ENCODE peak calls at places on chromosome X, in nine cellular contexts. One of them, this sample, is unnamed.

GRCh38 chrX:49178537-49178936 is 6.8 kb downstream of the PLP2 start:
- DNase-seq in CD4-positive, alpha-beta T cell: no peak
- DNase-seq in NCI-H82: no peak
- DNase-seq in amygdala: no peak
- DNase-seq in dermis blood vessel endothelial cell: no peak
- DNase-seq in H7: no peak
- DNase-seq in AG08396: no peak
- DNase-seq in naive B cell: no peak
- DNase-seq in PC-3: no peak
- DNase-seq in this sample: no peak

GRCh38 chrX:54640721-54641120 is 110.7 kb downstream of the GNL3L start:
- DNase-seq in CD4-positive, alpha-beta T cell: no peak
- DNase-seq in NCI-H82: peak
- DNase-seq in amygdala: no peak
- DNase-seq in dermis blood vessel endothelial cell: no peak
- DNase-seq in H7: no peak
- DNase-seq in AG08396: no peak
- DNase-seq in naive B cell: no peak
- DNase-seq in PC-3: peak
- DNase-seq in this sample: no peak

GRCh38 chrX:9153299-9153698 is 119.4 kb upstream of the FAM9B start:
- DNase-seq in CD4-positive, alpha-beta T cell: no peak
- DNase-seq in NCI-H82: no peak
- DNase-seq in amygdala: no peak
- DNase-seq in dermis blood vessel endothelial cell: peak
- DNase-seq in H7: no peak
- DNase-seq in AG08396: no peak
- DNase-seq in naive B cell: no peak
- DNase-seq in PC-3: peak
- DNase-seq in this sample: no peak

GRCh38 chrX:116204947-116205346 is 34.4 kb downstream of the AGTR2 start:
- DNase-seq in CD4-positive, alpha-beta T cell: no peak
- DNase-seq in NCI-H82: peak
- DNase-seq in amygdala: no peak
- DNase-seq in dermis blood vessel endothelial cell: peak
- DNase-seq in H7: peak
- DNase-seq in AG08396: peak
- DNase-seq in naive B cell: no peak
- DNase-seq in PC-3: peak
- DNase-seq in this sample: no peak

GRCh38 chrX:76109654-76110053 is 63.2 kb upstream of the PBDC1 start:
- DNase-seq in CD4-positive, alpha-beta T cell: no peak
- DNase-seq in NCI-H82: no peak
- DNase-seq in amygdala: no peak
- DNase-seq in dermis blood vessel endothelial cell: no peak
- DNase-seq in H7: peak
- DNase-seq in AG08396: no peak
- DNase-seq in naive B cell: no peak
- DNase-seq in PC-3: no peak
- DNase-seq in this sample: no peak

GRCh38 chrX:69313622-69314290 is 148.5 kb upstream of the PJA1 start:
- DNase-seq in CD4-positive, alpha-beta T cell: no peak
- DNase-seq in NCI-H82: no peak
- DNase-seq in amygdala: no peak
- DNase-seq in dermis blood vessel endothelial cell: no peak
- DNase-seq in H7: peak
- DNase-seq in AG08396: no peak
- DNase-seq in naive B cell: no peak
- DNase-seq in PC-3: no peak
- DNase-seq in this sample: no peak

GRCh38 chrX:54049801-54050200 is 5.5 kb upstream of the PHF8 start:
- DNase-seq in CD4-positive, alpha-beta T cell: no peak
- DNase-seq in NCI-H82: no peak
- DNase-seq in amygdala: no peak
- DNase-seq in dermis blood vessel endothelial cell: no peak
- DNase-seq in H7: no peak
- DNase-seq in AG08396: no peak
- DNase-seq in naive B cell: no peak
- DNase-seq in PC-3: no peak
- DNase-seq in this sample: no peak

GRCh38 chrX:16778993-16779392 is 7.3 kb upstream of the TXLNG start:
- DNase-seq in CD4-positive, alpha-beta T cell: no peak
- DNase-seq in NCI-H82: no peak
- DNase-seq in amygdala: no peak
- DNase-seq in dermis blood vessel endothelial cell: no peak
- DNase-seq in H7: no peak
- DNase-seq in AG08396: no peak
- DNase-seq in naive B cell: no peak
- DNase-seq in PC-3: no peak
- DNase-seq in this sample: no peak

GRCh38 chrX:133068461-133068860 is 28.4 kb downstream of the USP26 start:
- DNase-seq in CD4-positive, alpha-beta T cell: no peak
- DNase-seq in NCI-H82: no peak
- DNase-seq in amygdala: no peak
- DNase-seq in dermis blood vessel endothelial cell: no peak
- DNase-seq in H7: no peak
- DNase-seq in AG08396: no peak
- DNase-seq in naive B cell: no peak
- DNase-seq in PC-3: no peak
- DNase-seq in this sample: no peak

GRCh38 chrX:110397904-110398303 is 39.3 kb downstream of the RTL9 start:
- DNase-seq in CD4-positive, alpha-beta T cell: no peak
- DNase-seq in NCI-H82: no peak
- DNase-seq in amygdala: no peak
- DNase-seq in dermis blood vessel endothelial cell: no peak
- DNase-seq in H7: no peak
- DNase-seq in AG08396: no peak
- DNase-seq in naive B cell: no peak
- DNase-seq in PC-3: no peak
- DNase-seq in this sample: no peak

GRCh38 chrX:13996650-13997049 is 33.0 kb downstream of the GEMIN8 start:
- DNase-seq in CD4-positive, alpha-beta T cell: no peak
- DNase-seq in NCI-H82: no peak
- DNase-seq in amygdala: peak
- DNase-seq in dermis blood vessel endothelial cell: no peak
- DNase-seq in H7: no peak
- DNase-seq in AG08396: no peak
- DNase-seq in naive B cell: no peak
- DNase-seq in PC-3: no peak
- DNase-seq in this sample: no peak

GRCh38 chrX:130114141-130114561 is 3.9 kb upstream of the ELF4 start:
- DNase-seq in CD4-positive, alpha-beta T cell: no peak
- DNase-seq in NCI-H82: no peak
- DNase-seq in amygdala: no peak
- DNase-seq in dermis blood vessel endothelial cell: no peak
- DNase-seq in H7: peak
- DNase-seq in AG08396: peak
- DNase-seq in naive B cell: no peak
- DNase-seq in PC-3: peak
- DNase-seq in this sample: no peak

GRCh38 chrX:70664726-70665125 is 220.1 kb downstream of the DLG3 start:
- DNase-seq in CD4-positive, alpha-beta T cell: no peak
- DNase-seq in NCI-H82: peak
- DNase-seq in amygdala: no peak
- DNase-seq in dermis blood vessel endothelial cell: peak
- DNase-seq in H7: peak
- DNase-seq in AG08396: peak
- DNase-seq in naive B cell: no peak
- DNase-seq in PC-3: peak
- DNase-seq in this sample: peak

GRCh38 chrX:14673764-14674163 is 144.4 kb downstream of the GLRA2 start:
- DNase-seq in CD4-positive, alpha-beta T cell: no peak
- DNase-seq in NCI-H82: peak
- DNase-seq in amygdala: no peak
- DNase-seq in dermis blood vessel endothelial cell: peak
- DNase-seq in H7: no peak
- DNase-seq in AG08396: peak
- DNase-seq in naive B cell: peak
- DNase-seq in PC-3: peak
- DNase-seq in this sample: peak

GRCh38 chrX:17022205-17022604 is 75.7 kb downstream of the REPS2 start:
- DNase-seq in CD4-positive, alpha-beta T cell: no peak
- DNase-seq in NCI-H82: peak
- DNase-seq in amygdala: no peak
- DNase-seq in dermis blood vessel endothelial cell: peak
- DNase-seq in H7: no peak
- DNase-seq in AG08396: no peak
- DNase-seq in naive B cell: no peak
- DNase-seq in PC-3: no peak
- DNase-seq in this sample: no peak

GRCh38 chrX:133544105-133544504 is 128.8 kb upstream of the GPC4 start:
- DNase-seq in CD4-positive, alpha-beta T cell: no peak
- DNase-seq in NCI-H82: no peak
- DNase-seq in amygdala: no peak
- DNase-seq in dermis blood vessel endothelial cell: no peak
- DNase-seq in H7: no peak
- DNase-seq in AG08396: no peak
- DNase-seq in naive B cell: no peak
- DNase-seq in PC-3: peak
- DNase-seq in this sample: no peak

GRCh38 chrX:106802388-106803275 is at the start of gene TBC1D8B:
- DNase-seq in CD4-positive, alpha-beta T cell: no peak
- DNase-seq in NCI-H82: peak
- DNase-seq in amygdala: peak
- DNase-seq in dermis blood vessel endothelial cell: peak
- DNase-seq in H7: peak
- DNase-seq in AG08396: peak
- DNase-seq in naive B cell: peak
- DNase-seq in PC-3: peak
- DNase-seq in this sample: peak

GRCh38 chrX:9530848-9531274 is 66.0 kb downstream of the TBL1X start:
- DNase-seq in CD4-positive, alpha-beta T cell: peak
- DNase-seq in NCI-H82: peak
- DNase-seq in amygdala: peak
- DNase-seq in dermis blood vessel endothelial cell: peak
- DNase-seq in H7: peak
- DNase-seq in AG08396: peak
- DNase-seq in naive B cell: peak
- DNase-seq in PC-3: peak
- DNase-seq in this sample: peak

GRCh38 chrX:3299626-3300025 is 46.8 kb downstream of the MXRA5 start:
- DNase-seq in CD4-positive, alpha-beta T cell: no peak
- DNase-seq in NCI-H82: no peak
- DNase-seq in amygdala: no peak
- DNase-seq in dermis blood vessel endothelial cell: no peak
- DNase-seq in H7: no peak
- DNase-seq in AG08396: no peak
- DNase-seq in naive B cell: no peak
- DNase-seq in PC-3: no peak
- DNase-seq in this sample: no peak

GRCh38 chrX:22078117-22078516 is 46.0 kb downstream of the PHEX start:
- DNase-seq in CD4-positive, alpha-beta T cell: no peak
- DNase-seq in NCI-H82: no peak
- DNase-seq in amygdala: no peak
- DNase-seq in dermis blood vessel endothelial cell: no peak
- DNase-seq in H7: no peak
- DNase-seq in AG08396: no peak
- DNase-seq in naive B cell: no peak
- DNase-seq in PC-3: no peak
- DNase-seq in this sample: no peak

GRCh38 chrX:25597561-25597960 is 540.6 kb upstream of the MAGEB18 start:
- DNase-seq in CD4-positive, alpha-beta T cell: no peak
- DNase-seq in NCI-H82: no peak
- DNase-seq in amygdala: no peak
- DNase-seq in dermis blood vessel endothelial cell: no peak
- DNase-seq in H7: no peak
- DNase-seq in AG08396: no peak
- DNase-seq in naive B cell: no peak
- DNase-seq in PC-3: no peak
- DNase-seq in this sample: peak

GRCh38 chrX:69046996-69047490 is 118.2 kb downstream of the PJA1 start:
- DNase-seq in CD4-positive, alpha-beta T cell: no peak
- DNase-seq in NCI-H82: no peak
- DNase-seq in amygdala: no peak
- DNase-seq in dermis blood vessel endothelial cell: no peak
- DNase-seq in H7: no peak
- DNase-seq in AG08396: no peak
- DNase-seq in naive B cell: no peak
- DNase-seq in PC-3: no peak
- DNase-seq in this sample: no peak

GRCh38 chrX:96002401-96002800 is 682.2 kb upstream of the DIAPH2 start:
- DNase-seq in CD4-positive, alpha-beta T cell: no peak
- DNase-seq in NCI-H82: no peak
- DNase-seq in amygdala: no peak
- DNase-seq in dermis blood vessel endothelial cell: peak
- DNase-seq in H7: no peak
- DNase-seq in AG08396: no peak
- DNase-seq in naive B cell: no peak
- DNase-seq in PC-3: no peak
- DNase-seq in this sample: no peak

GRCh38 chrX:53320543-53321215 is 39.3 kb upstream of the IQSEC2 start:
- DNase-seq in CD4-positive, alpha-beta T cell: no peak
- DNase-seq in NCI-H82: peak
- DNase-seq in amygdala: no peak
- DNase-seq in dermis blood vessel endothelial cell: no peak
- DNase-seq in H7: peak
- DNase-seq in AG08396: peak
- DNase-seq in naive B cell: peak
- DNase-seq in PC-3: no peak
- DNase-seq in this sample: no peak

GRCh38 chrX:21375795-21376069 is 1.5 kb downstream of the CNKSR2 start:
- DNase-seq in CD4-positive, alpha-beta T cell: no peak
- DNase-seq in NCI-H82: peak
- DNase-seq in amygdala: no peak
- DNase-seq in dermis blood vessel endothelial cell: no peak
- DNase-seq in H7: peak
- DNase-seq in AG08396: no peak
- DNase-seq in naive B cell: peak
- DNase-seq in PC-3: no peak
- DNase-seq in this sample: no peak

GRCh38 chrX:103628386-103629290 is at the start of gene TCEAL1:
- DNase-seq in CD4-positive, alpha-beta T cell: no peak
- DNase-seq in NCI-H82: peak
- DNase-seq in amygdala: peak
- DNase-seq in dermis blood vessel endothelial cell: peak
- DNase-seq in H7: peak
- DNase-seq in AG08396: peak
- DNase-seq in naive B cell: peak
- DNase-seq in PC-3: peak
- DNase-seq in this sample: no peak